ENCODE peak calls at places on chromosomes 4 and X, in six cellular contexts. M, I, E, R, L and S are unnamed samples.

GRCh38 chrX:122475306-122475705 is 708.8 kb upstream of the GRIA3 start:
- DNase-seq in M (no peak), I (no peak), E (no peak), R (no peak), L (no peak), S (no peak)

GRCh38 chr4:77613267-77613666 is 7.6 kb downstream of the CXCL13 start:
- DNase-seq in M (no peak), I (no peak), E (no peak), R (no peak), L (no peak), S (no peak)

GRCh38 chrX:115624916-115625315 is 63.9 kb downstream of the PLS3 start:
- DNase-seq in M (no peak), I (no peak), E (no peak), R (no peak), L (no peak), S (no peak)

GRCh38 chr4:141153751-141154510 is 20.7 kb upstream of the RNF150 start:
- DNase-seq in M (peak), I (no peak), E (no peak), R (peak), L (no peak), S (no peak)

GRCh38 chr4:38856524-38857337 is at the start of gene TLR6:
- DNase-seq in M (peak), I (peak), E (peak), R (peak), L (peak), S (peak)

GRCh38 chr4:86543560-86544312 is 50.4 kb upstream of the PTPN13 start:
- DNase-seq in M (peak), I (no peak), E (no peak), R (no peak), L (no peak), S (no peak)

GRCh38 chr4:1476140-1476513 is 69.9 kb upstream of the NKX1-1 start:
- DNase-seq in M (no peak), I (no peak), E (no peak), R (no peak), L (no peak), S (no peak)

GRCh38 chr4:6571608-6572007 is 3.4 kb upstream of the MAN2B2 start:
- DNase-seq in M (no peak), I (no peak), E (peak), R (no peak), L (no peak), S (no peak)

GRCh38 chr4:173536808-173537429 is 6.9 kb upstream of the HAND2 start:
- DNase-seq in M (peak), I (peak), E (peak), R (peak), L (no peak), S (no peak)

GRCh38 chrX:72569786-72570185 is 2.9 kb downstream of the HDAC8 start:
- DNase-seq in M (no peak), I (no peak), E (peak), R (no peak), L (no peak), S (no peak)

GRCh38 chrX:104659037-104659744 is 93.2 kb downstream of the IL1RAPL2 start:
- DNase-seq in M (no peak), I (no peak), E (no peak), R (no peak), L (no peak), S (no peak)

GRCh38 chr4:2333356-2333841 is 71.5 kb upstream of the MXD4 start:
- DNase-seq in M (no peak), I (no peak), E (no peak), R (peak), L (peak), S (peak)

GRCh38 chrX:48890296-48890925 is 7.2 kb downstream of the TIMM17B start:
- DNase-seq in M (peak), I (no peak), E (no peak), R (no peak), L (no peak), S (no peak)

GRCh38 chr4:177275999-177276398 is 33.7 kb upstream of the NEIL3 start:
- DNase-seq in M (no peak), I (no peak), E (no peak), R (no peak), L (no peak), S (peak)

GRCh38 chr4:25133132-25133531 is 27.1 kb downstream of the SEPSECS start:
- DNase-seq in M (no peak), I (no peak), E (no peak), R (no peak), L (no peak), S (no peak)

GRCh38 chr4:184368290-184368689 is 106.1 kb downstream of the IRF2 start:
- DNase-seq in M (no peak), I (no peak), E (no peak), R (no peak), L (no peak), S (no peak)

GRCh38 chr4:522438-522837 is 23.4 kb downstream of the PIGG start:
- DNase-seq in M (no peak), I (no peak), E (no peak), R (no peak), L (no peak), S (no peak)

GRCh38 chr4:105191621-105192210 is 45.0 kb downstream of the TET2 start:
- DNase-seq in M (peak), I (no peak), E (no peak), R (no peak), L (peak), S (peak)

GRCh38 chr4:128301979-128302378 is 14.4 kb upstream of the PGRMC2 start:
- DNase-seq in M (no peak), I (no peak), E (no peak), R (no peak), L (no peak), S (no peak)
- TF ChIP-seq REST in M (no peak), I (no peak), E (no peak), R (no peak), L (no peak), S (no peak)

GRCh38 chrX:118536204-118536603 is 40.6 kb downstream of the DOCK11 start:
- DNase-seq in M (no peak), I (no peak), E (no peak), R (no peak), L (peak), S (no peak)

GRCh38 chrX:118541482-118541881 is 45.9 kb downstream of the DOCK11 start:
- DNase-seq in M (no peak), I (no peak), E (no peak), R (no peak), L (no peak), S (no peak)

GRCh38 chrX:118540342-118540741 is 44.7 kb downstream of the DOCK11 start:
- DNase-seq in M (no peak), I (no peak), E (no peak), R (no peak), L (no peak), S (no peak)

GRCh38 chrX:118534716-118535493 is 39.3 kb downstream of the DOCK11 start:
- DNase-seq in M (peak), I (no peak), E (no peak), R (no peak), L (no peak), S (no peak)

GRCh38 chrX:118536687-118537461 is 41.3 kb downstream of the DOCK11 start:
- DNase-seq in M (peak), I (no peak), E (peak), R (peak), L (peak), S (no peak)
- TF ChIP-seq REST in M (no peak), I (no peak), E (no peak), R (no peak), L (no peak), S (no peak)

DNA sequence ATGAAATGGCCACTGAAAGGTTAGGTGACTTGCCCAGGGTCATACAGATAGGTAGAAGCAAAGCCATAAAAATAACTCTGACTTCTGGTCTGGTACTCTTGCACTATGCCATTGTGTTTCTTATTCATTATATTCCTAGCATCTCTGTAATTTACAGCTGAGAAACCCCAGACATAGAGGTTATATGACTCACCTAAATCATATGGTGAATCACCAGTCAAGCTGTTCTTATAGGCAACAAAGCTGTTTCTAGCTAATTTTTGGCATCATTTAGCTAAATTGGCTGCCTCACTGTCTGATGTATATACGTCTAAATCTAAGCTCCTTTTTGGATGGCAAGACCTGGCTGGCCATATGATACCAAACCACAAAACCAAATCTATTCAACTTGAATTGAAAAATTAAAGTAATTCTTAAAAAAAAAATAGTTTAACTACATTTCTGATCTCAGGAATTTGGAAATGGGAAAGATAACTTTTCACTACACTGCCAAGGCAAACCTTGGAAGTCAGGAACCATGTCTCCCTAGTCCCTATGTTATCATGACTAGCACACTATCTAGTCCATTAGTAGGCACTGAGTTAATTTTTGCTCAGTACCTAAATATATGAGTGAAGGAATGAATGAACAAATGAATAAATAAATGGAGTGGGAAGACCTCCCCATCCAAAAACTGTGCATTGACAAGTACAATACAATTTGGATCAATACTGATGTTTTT is 41.3 kb upstream of the STAG2 start:
- DNase-seq in M (no peak), I (no peak), E (peak), R (no peak), L (no peak), S (no peak)
- TF ChIP-seq REST in M (no peak), I (no peak), E (no peak), R (no peak), L (no peak), S (no peak)

DNA sequence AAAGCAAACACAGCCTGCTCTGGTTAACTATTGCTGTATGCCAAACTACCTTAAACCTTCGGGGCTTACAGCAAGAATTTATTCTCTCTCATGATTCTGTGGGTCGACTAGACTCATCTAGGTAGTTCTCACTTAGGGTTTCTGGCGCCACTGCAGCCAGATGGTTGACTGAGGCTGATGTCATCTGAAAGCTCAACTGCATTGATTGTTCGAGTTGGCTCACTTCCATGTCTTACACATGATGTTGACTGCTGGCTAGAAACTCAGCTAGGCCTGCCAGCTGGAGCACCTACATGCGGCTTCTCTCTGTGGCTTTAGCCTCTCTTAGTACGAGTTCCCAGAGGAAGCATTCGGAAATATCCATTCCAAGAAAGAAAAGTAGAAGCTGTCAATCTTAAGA is 103.2 kb downstream of the SRPX start:
- DNase-seq in M (no peak), I (no peak), E (no peak), R (no peak), L (no peak), S (no peak)
- TF ChIP-seq REST in M (no peak), I (no peak), E (no peak), R (no peak), L (no peak), S (no peak)